ENCODE peak calls at places on chromosomes 7 and 10, in nine cellular contexts. One of them, this sample, is unnamed.

GRCh38 chr10:128721851-128722250 is 595.6 kb upstream of the MKI67 start:
- DNase-seq in fibroblast of gingiva: no peak
- DNase-seq in iPS-NIHi11: no peak
- DNase-seq in AG08396: no peak
- DNase-seq in stimulated activated effector memory CD8-positive, alpha-beta T cell treated with anti-CD3 and anti-CD28 coated beads, Interleukin-12 subunit alpha, Interleukin-12 subunit beta, amount 100 ng/mL, for 72 hours: no peak
- DNase-seq in activated CD8-positive, alpha-beta T cell treated with anti-CD3 and anti-CD28 coated beads, Interleukin-2, amount 10 ng/mL, durations not matched to agents 7 days and 5 days: no peak
- DNase-seq in cardiac fibroblast: no peak
- DNase-seq in NCI-H1092 treated with DMSO at 0.1 percent for 48 hours: no peak
- DNase-seq in thyroid gland: no peak
- DNase-seq in this sample: no peak

GRCh38 chr7:2175514-2175913 is 57.2 kb downstream of the MAD1L1 start:
- DNase-seq in NCI-H1092 treated with DMSO at 0.1 percent for 48 hours: no peak
- DNase-seq in stimulated activated effector memory CD8-positive, alpha-beta T cell treated with anti-CD3 and anti-CD28 coated beads, Interleukin-12 subunit alpha, Interleukin-12 subunit beta, amount 100 ng/mL, for 72 hours: no peak
- DNase-seq in fibroblast of gingiva: peak
- DNase-seq in cardiac fibroblast: peak
- DNase-seq in iPS-NIHi11: peak
- DNase-seq in thyroid gland: peak
- DNase-seq in AG08396: peak
- DNase-seq in activated CD8-positive, alpha-beta T cell treated with anti-CD3 and anti-CD28 coated beads, Interleukin-2, amount 10 ng/mL, durations not matched to agents 7 days and 5 days: no peak
- DNase-seq in this sample: no peak

GRCh38 chr7:28700084-28700483 is 258.0 kb downstream of the TRIL start:
- DNase-seq in activated CD8-positive, alpha-beta T cell treated with anti-CD3 and anti-CD28 coated beads, Interleukin-2, amount 10 ng/mL, durations not matched to agents 7 days and 5 days: no peak
- DNase-seq in NCI-H1092 treated with DMSO at 0.1 percent for 48 hours: no peak
- DNase-seq in AG08396: no peak
- DNase-seq in iPS-NIHi11: no peak
- DNase-seq in stimulated activated effector memory CD8-positive, alpha-beta T cell treated with anti-CD3 and anti-CD28 coated beads, Interleukin-12 subunit alpha, Interleukin-12 subunit beta, amount 100 ng/mL, for 72 hours: no peak
- DNase-seq in cardiac fibroblast: no peak
- DNase-seq in thyroid gland: no peak
- DNase-seq in fibroblast of gingiva: no peak
- DNase-seq in this sample: no peak

GRCh38 chr7:17646181-17646956 is 293.9 kb downstream of the SNX13 start:
- DNase-seq in activated CD8-positive, alpha-beta T cell treated with anti-CD3 and anti-CD28 coated beads, Interleukin-2, amount 10 ng/mL, durations not matched to agents 7 days and 5 days: no peak
- DNase-seq in thyroid gland: no peak
- DNase-seq in fibroblast of gingiva: peak
- DNase-seq in NCI-H1092 treated with DMSO at 0.1 percent for 48 hours: peak
- DNase-seq in AG08396: peak
- DNase-seq in cardiac fibroblast: peak
- DNase-seq in iPS-NIHi11: no peak
- DNase-seq in stimulated activated effector memory CD8-positive, alpha-beta T cell treated with anti-CD3 and anti-CD28 coated beads, Interleukin-12 subunit alpha, Interleukin-12 subunit beta, amount 100 ng/mL, for 72 hours: no peak
- DNase-seq in this sample: no peak

GRCh38 chr7:54729096-54729495 is 29.9 kb downstream of the SEC61G start:
- DNase-seq in fibroblast of gingiva: no peak
- DNase-seq in thyroid gland: no peak
- DNase-seq in cardiac fibroblast: no peak
- DNase-seq in iPS-NIHi11: no peak
- DNase-seq in activated CD8-positive, alpha-beta T cell treated with anti-CD3 and anti-CD28 coated beads, Interleukin-2, amount 10 ng/mL, durations not matched to agents 7 days and 5 days: no peak
- DNase-seq in stimulated activated effector memory CD8-positive, alpha-beta T cell treated with anti-CD3 and anti-CD28 coated beads, Interleukin-12 subunit alpha, Interleukin-12 subunit beta, amount 100 ng/mL, for 72 hours: no peak
- DNase-seq in NCI-H1092 treated with DMSO at 0.1 percent for 48 hours: no peak
- DNase-seq in AG08396: no peak
- DNase-seq in this sample: no peak

GRCh38 chr10:103395754-103396066 is 565 bp downstream of the ATP5MK start:
- DNase-seq in stimulated activated effector memory CD8-positive, alpha-beta T cell treated with anti-CD3 and anti-CD28 coated beads, Interleukin-12 subunit alpha, Interleukin-12 subunit beta, amount 100 ng/mL, for 72 hours: no peak
- DNase-seq in fibroblast of gingiva: peak
- DNase-seq in activated CD8-positive, alpha-beta T cell treated with anti-CD3 and anti-CD28 coated beads, Interleukin-2, amount 10 ng/mL, durations not matched to agents 7 days and 5 days: no peak
- DNase-seq in cardiac fibroblast: peak
- DNase-seq in AG08396: peak
- DNase-seq in NCI-H1092 treated with DMSO at 0.1 percent for 48 hours: no peak
- DNase-seq in thyroid gland: peak
- DNase-seq in iPS-NIHi11: peak
- DNase-seq in this sample: no peak

GRCh38 chr7:10889266-10889898 is 84.3 kb upstream of the PHF14 start:
- DNase-seq in thyroid gland: peak
- DNase-seq in iPS-NIHi11: peak
- DNase-seq in fibroblast of gingiva: peak
- DNase-seq in activated CD8-positive, alpha-beta T cell treated with anti-CD3 and anti-CD28 coated beads, Interleukin-2, amount 10 ng/mL, durations not matched to agents 7 days and 5 days: peak
- DNase-seq in AG08396: peak
- DNase-seq in NCI-H1092 treated with DMSO at 0.1 percent for 48 hours: peak
- DNase-seq in cardiac fibroblast: peak
- DNase-seq in stimulated activated effector memory CD8-positive, alpha-beta T cell treated with anti-CD3 and anti-CD28 coated beads, Interleukin-12 subunit alpha, Interleukin-12 subunit beta, amount 100 ng/mL, for 72 hours: peak
- DNase-seq in this sample: peak

GRCh38 chr10:71717056-71717755 is 2.4 kb downstream of the C10orf105 start:
- DNase-seq in stimulated activated effector memory CD8-positive, alpha-beta T cell treated with anti-CD3 and anti-CD28 coated beads, Interleukin-12 subunit alpha, Interleukin-12 subunit beta, amount 100 ng/mL, for 72 hours: no peak
- DNase-seq in thyroid gland: no peak
- DNase-seq in fibroblast of gingiva: no peak
- DNase-seq in NCI-H1092 treated with DMSO at 0.1 percent for 48 hours: no peak
- DNase-seq in iPS-NIHi11: no peak
- DNase-seq in cardiac fibroblast: no peak
- DNase-seq in activated CD8-positive, alpha-beta T cell treated with anti-CD3 and anti-CD28 coated beads, Interleukin-2, amount 10 ng/mL, durations not matched to agents 7 days and 5 days: no peak
- DNase-seq in AG08396: no peak
- DNase-seq in this sample: no peak

GRCh38 chr10:110488124-110488681 is 9.5 kb upstream of the DUSP5 start:
- DNase-seq in iPS-NIHi11: no peak
- DNase-seq in AG08396: no peak
- DNase-seq in activated CD8-positive, alpha-beta T cell treated with anti-CD3 and anti-CD28 coated beads, Interleukin-2, amount 10 ng/mL, durations not matched to agents 7 days and 5 days: no peak
- DNase-seq in thyroid gland: no peak
- DNase-seq in cardiac fibroblast: peak
- DNase-seq in fibroblast of gingiva: no peak
- DNase-seq in NCI-H1092 treated with DMSO at 0.1 percent for 48 hours: no peak
- DNase-seq in stimulated activated effector memory CD8-positive, alpha-beta T cell treated with anti-CD3 and anti-CD28 coated beads, Interleukin-12 subunit alpha, Interleukin-12 subunit beta, amount 100 ng/mL, for 72 hours: no peak
- DNase-seq in this sample: no peak

GRCh38 chr7:55144955-55145342 is 126.1 kb downstream of the EGFR start:
- DNase-seq in NCI-H1092 treated with DMSO at 0.1 percent for 48 hours: no peak
- DNase-seq in cardiac fibroblast: no peak
- DNase-seq in activated CD8-positive, alpha-beta T cell treated with anti-CD3 and anti-CD28 coated beads, Interleukin-2, amount 10 ng/mL, durations not matched to agents 7 days and 5 days: no peak
- DNase-seq in iPS-NIHi11: no peak
- DNase-seq in thyroid gland: no peak
- DNase-seq in fibroblast of gingiva: no peak
- DNase-seq in stimulated activated effector memory CD8-positive, alpha-beta T cell treated with anti-CD3 and anti-CD28 coated beads, Interleukin-12 subunit alpha, Interleukin-12 subunit beta, amount 100 ng/mL, for 72 hours: no peak
- DNase-seq in AG08396: no peak
- DNase-seq in this sample: no peak

GRCh38 chr7:151125459-151125834 is 39.2 kb downstream of the AGAP3 start:
- DNase-seq in activated CD8-positive, alpha-beta T cell treated with anti-CD3 and anti-CD28 coated beads, Interleukin-2, amount 10 ng/mL, durations not matched to agents 7 days and 5 days: no peak
- DNase-seq in NCI-H1092 treated with DMSO at 0.1 percent for 48 hours: no peak
- DNase-seq in stimulated activated effector memory CD8-positive, alpha-beta T cell treated with anti-CD3 and anti-CD28 coated beads, Interleukin-12 subunit alpha, Interleukin-12 subunit beta, amount 100 ng/mL, for 72 hours: no peak
- DNase-seq in AG08396: peak
- DNase-seq in thyroid gland: peak
- DNase-seq in iPS-NIHi11: peak
- DNase-seq in cardiac fibroblast: no peak
- DNase-seq in fibroblast of gingiva: no peak
- DNase-seq in this sample: no peak

GRCh38 chr7:18849130-18849529 is 268.3 kb downstream of the TWIST1 start:
- DNase-seq in thyroid gland: no peak
- DNase-seq in activated CD8-positive, alpha-beta T cell treated with anti-CD3 and anti-CD28 coated beads, Interleukin-2, amount 10 ng/mL, durations not matched to agents 7 days and 5 days: no peak
- DNase-seq in cardiac fibroblast: no peak
- DNase-seq in stimulated activated effector memory CD8-positive, alpha-beta T cell treated with anti-CD3 and anti-CD28 coated beads, Interleukin-12 subunit alpha, Interleukin-12 subunit beta, amount 100 ng/mL, for 72 hours: no peak
- DNase-seq in fibroblast of gingiva: no peak
- DNase-seq in NCI-H1092 treated with DMSO at 0.1 percent for 48 hours: no peak
- DNase-seq in AG08396: no peak
- DNase-seq in iPS-NIHi11: no peak
- DNase-seq in this sample: no peak

GRCh38 chr10:122949296-122949695 is 4.7 kb downstream of the C10orf88 start:
- DNase-seq in stimulated activated effector memory CD8-positive, alpha-beta T cell treated with anti-CD3 and anti-CD28 coated beads, Interleukin-12 subunit alpha, Interleukin-12 subunit beta, amount 100 ng/mL, for 72 hours: no peak
- DNase-seq in thyroid gland: no peak
- DNase-seq in fibroblast of gingiva: no peak
- DNase-seq in AG08396: no peak
- DNase-seq in cardiac fibroblast: peak
- DNase-seq in iPS-NIHi11: no peak
- DNase-seq in NCI-H1092 treated with DMSO at 0.1 percent for 48 hours: no peak
- DNase-seq in activated CD8-positive, alpha-beta T cell treated with anti-CD3 and anti-CD28 coated beads, Interleukin-2, amount 10 ng/mL, durations not matched to agents 7 days and 5 days: no peak
- DNase-seq in this sample: no peak

GRCh38 chr7:107697246-107698044 is 36.8 kb downstream of the SLC26A4 start:
- DNase-seq in AG08396: no peak
- DNase-seq in activated CD8-positive, alpha-beta T cell treated with anti-CD3 and anti-CD28 coated beads, Interleukin-2, amount 10 ng/mL, durations not matched to agents 7 days and 5 days: no peak
- DNase-seq in NCI-H1092 treated with DMSO at 0.1 percent for 48 hours: peak
- DNase-seq in fibroblast of gingiva: no peak
- DNase-seq in stimulated activated effector memory CD8-positive, alpha-beta T cell treated with anti-CD3 and anti-CD28 coated beads, Interleukin-12 subunit alpha, Interleukin-12 subunit beta, amount 100 ng/mL, for 72 hours: no peak
- DNase-seq in iPS-NIHi11: no peak
- DNase-seq in cardiac fibroblast: no peak
- DNase-seq in thyroid gland: no peak
- DNase-seq in this sample: no peak

GRCh38 chr7:27178366-27178765 is 4.2 kb upstream of the HOXA10 start:
- DNase-seq in fibroblast of gingiva: no peak
- DNase-seq in stimulated activated effector memory CD8-positive, alpha-beta T cell treated with anti-CD3 and anti-CD28 coated beads, Interleukin-12 subunit alpha, Interleukin-12 subunit beta, amount 100 ng/mL, for 72 hours: no peak
- DNase-seq in NCI-H1092 treated with DMSO at 0.1 percent for 48 hours: no peak
- DNase-seq in cardiac fibroblast: no peak
- DNase-seq in activated CD8-positive, alpha-beta T cell treated with anti-CD3 and anti-CD28 coated beads, Interleukin-2, amount 10 ng/mL, durations not matched to agents 7 days and 5 days: no peak
- DNase-seq in AG08396: no peak
- DNase-seq in thyroid gland: no peak
- DNase-seq in iPS-NIHi11: no peak
- DNase-seq in this sample: no peak

GRCh38 chr10:18501198-18501597 is 150.2 kb downstream of the NSUN6 start:
- DNase-seq in stimulated activated effector memory CD8-positive, alpha-beta T cell treated with anti-CD3 and anti-CD28 coated beads, Interleukin-12 subunit alpha, Interleukin-12 subunit beta, amount 100 ng/mL, for 72 hours: no peak
- DNase-seq in iPS-NIHi11: no peak
- DNase-seq in thyroid gland: no peak
- DNase-seq in activated CD8-positive, alpha-beta T cell treated with anti-CD3 and anti-CD28 coated beads, Interleukin-2, amount 10 ng/mL, durations not matched to agents 7 days and 5 days: no peak
- DNase-seq in fibroblast of gingiva: peak
- DNase-seq in AG08396: peak
- DNase-seq in cardiac fibroblast: peak
- DNase-seq in NCI-H1092 treated with DMSO at 0.1 percent for 48 hours: no peak
- DNase-seq in this sample: no peak

GRCh38 chr7:24591152-24591551 is 17.9 kb downstream of the PALS2 start:
- DNase-seq in stimulated activated effector memory CD8-positive, alpha-beta T cell treated with anti-CD3 and anti-CD28 coated beads, Interleukin-12 subunit alpha, Interleukin-12 subunit beta, amount 100 ng/mL, for 72 hours: no peak
- DNase-seq in activated CD8-positive, alpha-beta T cell treated with anti-CD3 and anti-CD28 coated beads, Interleukin-2, amount 10 ng/mL, durations not matched to agents 7 days and 5 days: no peak
- DNase-seq in iPS-NIHi11: peak
- DNase-seq in fibroblast of gingiva: no peak
- DNase-seq in thyroid gland: no peak
- DNase-seq in NCI-H1092 treated with DMSO at 0.1 percent for 48 hours: no peak
- DNase-seq in AG08396: no peak
- DNase-seq in cardiac fibroblast: no peak
- DNase-seq in this sample: no peak

GRCh38 chr10:90920986-90921643 is at the start of gene ANKRD1:
- DNase-seq in activated CD8-positive, alpha-beta T cell treated with anti-CD3 and anti-CD28 coated beads, Interleukin-2, amount 10 ng/mL, durations not matched to agents 7 days and 5 days: no peak
- DNase-seq in AG08396: peak
- DNase-seq in iPS-NIHi11: peak
- DNase-seq in fibroblast of gingiva: peak
- DNase-seq in stimulated activated effector memory CD8-positive, alpha-beta T cell treated with anti-CD3 and anti-CD28 coated beads, Interleukin-12 subunit alpha, Interleukin-12 subunit beta, amount 100 ng/mL, for 72 hours: no peak
- DNase-seq in cardiac fibroblast: peak
- DNase-seq in thyroid gland: no peak
- DNase-seq in NCI-H1092 treated with DMSO at 0.1 percent for 48 hours: no peak
- DNase-seq in this sample: no peak

GRCh38 chr10:44990302-44990655 is 10.4 kb upstream of the ZNF22 start:
- DNase-seq in iPS-NIHi11: peak
- DNase-seq in NCI-H1092 treated with DMSO at 0.1 percent for 48 hours: no peak
- DNase-seq in fibroblast of gingiva: no peak
- DNase-seq in thyroid gland: no peak
- DNase-seq in activated CD8-positive, alpha-beta T cell treated with anti-CD3 and anti-CD28 coated beads, Interleukin-2, amount 10 ng/mL, durations not matched to agents 7 days and 5 days: peak
- DNase-seq in cardiac fibroblast: no peak
- DNase-seq in stimulated activated effector memory CD8-positive, alpha-beta T cell treated with anti-CD3 and anti-CD28 coated beads, Interleukin-12 subunit alpha, Interleukin-12 subunit beta, amount 100 ng/mL, for 72 hours: no peak
- DNase-seq in AG08396: no peak
- DNase-seq in this sample: no peak

GRCh38 chr10:7409045-7409731 is 1.6 kb downstream of the SFMBT2 start:
- DNase-seq in NCI-H1092 treated with DMSO at 0.1 percent for 48 hours: peak
- DNase-seq in thyroid gland: peak
- DNase-seq in iPS-NIHi11: no peak
- DNase-seq in stimulated activated effector memory CD8-positive, alpha-beta T cell treated with anti-CD3 and anti-CD28 coated beads, Interleukin-12 subunit alpha, Interleukin-12 subunit beta, amount 100 ng/mL, for 72 hours: peak
- DNase-seq in activated CD8-positive, alpha-beta T cell treated with anti-CD3 and anti-CD28 coated beads, Interleukin-2, amount 10 ng/mL, durations not matched to agents 7 days and 5 days: peak
- DNase-seq in fibroblast of gingiva: no peak
- DNase-seq in AG08396: no peak
- DNase-seq in cardiac fibroblast: no peak
- DNase-seq in this sample: no peak

GRCh38 chr10:43683451-43684197 is 34.9 kb upstream of the ZNF32 start:
- DNase-seq in AG08396: no peak
- DNase-seq in NCI-H1092 treated with DMSO at 0.1 percent for 48 hours: no peak
- DNase-seq in fibroblast of gingiva: no peak
- DNase-seq in stimulated activated effector memory CD8-positive, alpha-beta T cell treated with anti-CD3 and anti-CD28 coated beads, Interleukin-12 subunit alpha, Interleukin-12 subunit beta, amount 100 ng/mL, for 72 hours: no peak
- DNase-seq in iPS-NIHi11: peak
- DNase-seq in thyroid gland: peak
- DNase-seq in cardiac fibroblast: peak
- DNase-seq in activated CD8-positive, alpha-beta T cell treated with anti-CD3 and anti-CD28 coated beads, Interleukin-2, amount 10 ng/mL, durations not matched to agents 7 days and 5 days: peak
- DNase-seq in this sample: no peak

GRCh38 chr10:51301644-51302043 is 227.4 kb downstream of the PRKG1 start:
- DNase-seq in iPS-NIHi11: no peak
- DNase-seq in thyroid gland: no peak
- DNase-seq in cardiac fibroblast: peak
- DNase-seq in fibroblast of gingiva: no peak
- DNase-seq in stimulated activated effector memory CD8-positive, alpha-beta T cell treated with anti-CD3 and anti-CD28 coated beads, Interleukin-12 subunit alpha, Interleukin-12 subunit beta, amount 100 ng/mL, for 72 hours: no peak
- DNase-seq in NCI-H1092 treated with DMSO at 0.1 percent for 48 hours: no peak
- DNase-seq in AG08396: peak
- DNase-seq in activated CD8-positive, alpha-beta T cell treated with anti-CD3 and anti-CD28 coated beads, Interleukin-2, amount 10 ng/mL, durations not matched to agents 7 days and 5 days: no peak
- DNase-seq in this sample: no peak

GRCh38 chr7:140060788-140061606 is 1.8 kb downstream of the PARP12 start:
- DNase-seq in thyroid gland: peak
- DNase-seq in AG08396: peak
- DNase-seq in fibroblast of gingiva: no peak
- DNase-seq in activated CD8-positive, alpha-beta T cell treated with anti-CD3 and anti-CD28 coated beads, Interleukin-2, amount 10 ng/mL, durations not matched to agents 7 days and 5 days: no peak
- DNase-seq in stimulated activated effector memory CD8-positive, alpha-beta T cell treated with anti-CD3 and anti-CD28 coated beads, Interleukin-12 subunit alpha, Interleukin-12 subunit beta, amount 100 ng/mL, for 72 hours: no peak
- DNase-seq in NCI-H1092 treated with DMSO at 0.1 percent for 48 hours: peak
- DNase-seq in iPS-NIHi11: no peak
- DNase-seq in cardiac fibroblast: peak
- DNase-seq in this sample: no peak

GRCh38 chr7:40401406-40401805 is 266.6 kb downstream of the SUGCT start:
- DNase-seq in iPS-NIHi11: no peak
- DNase-seq in cardiac fibroblast: peak
- DNase-seq in fibroblast of gingiva: no peak
- DNase-seq in AG08396: no peak
- DNase-seq in NCI-H1092 treated with DMSO at 0.1 percent for 48 hours: no peak
- DNase-seq in activated CD8-positive, alpha-beta T cell treated with anti-CD3 and anti-CD28 coated beads, Interleukin-2, amount 10 ng/mL, durations not matched to agents 7 days and 5 days: no peak
- DNase-seq in thyroid gland: no peak
- DNase-seq in stimulated activated effector memory CD8-positive, alpha-beta T cell treated with anti-CD3 and anti-CD28 coated beads, Interleukin-12 subunit alpha, Interleukin-12 subunit beta, amount 100 ng/mL, for 72 hours: no peak
- DNase-seq in this sample: no peak

GRCh38 chr10:113480828-113481502 is 71.9 kb upstream of the HABP2 start:
- DNase-seq in AG08396: no peak
- DNase-seq in iPS-NIHi11: no peak
- DNase-seq in thyroid gland: no peak
- DNase-seq in NCI-H1092 treated with DMSO at 0.1 percent for 48 hours: peak
- DNase-seq in fibroblast of gingiva: no peak
- DNase-seq in activated CD8-positive, alpha-beta T cell treated with anti-CD3 and anti-CD28 coated beads, Interleukin-2, amount 10 ng/mL, durations not matched to agents 7 days and 5 days: no peak
- DNase-seq in stimulated activated effector memory CD8-positive, alpha-beta T cell treated with anti-CD3 and anti-CD28 coated beads, Interleukin-12 subunit alpha, Interleukin-12 subunit beta, amount 100 ng/mL, for 72 hours: no peak
- DNase-seq in cardiac fibroblast: no peak
- DNase-seq in this sample: no peak

GRCh38 chr10:131764929-131765328 is 135.9 kb upstream of the PPP2R2D start:
- DNase-seq in AG08396: no peak
- DNase-seq in NCI-H1092 treated with DMSO at 0.1 percent for 48 hours: no peak
- DNase-seq in cardiac fibroblast: no peak
- DNase-seq in thyroid gland: no peak
- DNase-seq in iPS-NIHi11: no peak
- DNase-seq in activated CD8-positive, alpha-beta T cell treated with anti-CD3 and anti-CD28 coated beads, Interleukin-2, amount 10 ng/mL, durations not matched to agents 7 days and 5 days: no peak
- DNase-seq in fibroblast of gingiva: no peak
- DNase-seq in stimulated activated effector memory CD8-positive, alpha-beta T cell treated with anti-CD3 and anti-CD28 coated beads, Interleukin-12 subunit alpha, Interleukin-12 subunit beta, amount 100 ng/mL, for 72 hours: no peak
- DNase-seq in this sample: no peak

GRCh38 chr10:52665821-52666220 is 106.8 kb downstream of the MBL2 start:
- DNase-seq in iPS-NIHi11: no peak
- DNase-seq in stimulated activated effector memory CD8-positive, alpha-beta T cell treated with anti-CD3 and anti-CD28 coated beads, Interleukin-12 subunit alpha, Interleukin-12 subunit beta, amount 100 ng/mL, for 72 hours: no peak
- DNase-seq in AG08396: no peak
- DNase-seq in thyroid gland: no peak
- DNase-seq in activated CD8-positive, alpha-beta T cell treated with anti-CD3 and anti-CD28 coated beads, Interleukin-2, amount 10 ng/mL, durations not matched to agents 7 days and 5 days: no peak
- DNase-seq in NCI-H1092 treated with DMSO at 0.1 percent for 48 hours: no peak
- DNase-seq in fibroblast of gingiva: no peak
- DNase-seq in cardiac fibroblast: no peak
- DNase-seq in this sample: no peak

GRCh38 chr7:116591202-116592040 is 66.6 kb downstream of the CAV1 start:
- DNase-seq in cardiac fibroblast: peak
- DNase-seq in activated CD8-positive, alpha-beta T cell treated with anti-CD3 and anti-CD28 coated beads, Interleukin-2, amount 10 ng/mL, durations not matched to agents 7 days and 5 days: no peak
- DNase-seq in thyroid gland: no peak
- DNase-seq in stimulated activated effector memory CD8-positive, alpha-beta T cell treated with anti-CD3 and anti-CD28 coated beads, Interleukin-12 subunit alpha, Interleukin-12 subunit beta, amount 100 ng/mL, for 72 hours: no peak
- DNase-seq in NCI-H1092 treated with DMSO at 0.1 percent for 48 hours: peak
- DNase-seq in AG08396: no peak
- DNase-seq in fibroblast of gingiva: no peak
- DNase-seq in iPS-NIHi11: no peak
- DNase-seq in this sample: peak

This sample was measured in memory B cell.